ENCODE peak calls at places on chromosome 2, in nine cellular contexts. U is transverse colon; I is dorsolateral prefrontal cortex; G is A549; E is HL-60; L is left lung; A is cardiac muscle cell; O is hepatocyte; H is CD8-positive, alpha-beta T cell. B is an unnamed sample.

GRCh38 chr2:71327916-71328315 is 3.7 kb upstream of the ZNF638 start:
- DNase-seq in U (peak; percentile 51), I (no peak), G (no peak), E (no peak), L (no peak), A (no peak), O (peak; percentile 8), H (no peak), B (no peak)

GRCh38 chr2:237695201-237695780 is 67.9 kb downstream of the LRRFIP1 start:
- DNase-seq in U (no peak), I (no peak), G (peak; percentile 84), E (peak; percentile 67), L (no peak), A (peak; percentile 68), O (peak; percentile 40), H (peak; percentile 47), B (no peak)

GRCh38 chr2:111231532-111232252 is 111.0 kb downstream of the BCL2L11 start:
- DNase-seq in U (no peak), I (no peak), G (no peak), E (no peak), L (no peak), A (no peak), O (no peak), H (no peak), B (no peak)

GRCh38 chr2:102841107-102841840 is 79.4 kb downstream of the TMEM182 start:
- DNase-seq in U (peak; percentile 34), I (peak; percentile 65), G (peak; percentile 55), E (peak; percentile 62), L (peak; percentile 40), A (peak; percentile 70), O (peak; percentile 79), H (no peak), B (peak; percentile 41)

GRCh38 chr2:232696609-232697058 is 497 bp upstream of the GIGYF2 start:
- DNase-seq in U (no peak), I (no peak), G (no peak), E (no peak), L (no peak), A (no peak), O (no peak), H (no peak), B (no peak)

GRCh38 chr2:24181849-24182248 is 7.0 kb downstream of the FAM228A start:
- DNase-seq in U (no peak), I (no peak), G (no peak), E (no peak), L (no peak), A (no peak), O (no peak), H (no peak), B (no peak)

GRCh38 chr2:135052997-135053474 is 944 bp downstream of the RAB3GAP1 start:
- DNase-seq in U (no peak), I (no peak), G (no peak), E (no peak), L (no peak), A (no peak), O (no peak), H (no peak), B (peak; percentile 45)

GRCh38 chr2:199704358-199705238 is 146.4 kb downstream of the FTCDNL1 start:
- DNase-seq in U (peak; percentile 52), I (no peak), G (peak; percentile 52), E (peak; percentile 75), L (no peak), A (peak; percentile 21), O (peak; percentile 44), H (no peak), B (no peak)

GRCh38 chr2:118016911-118017310 is 3.0 kb upstream of the CCDC93 start:
- DNase-seq in U (no peak), I (no peak), G (no peak), E (peak; percentile 81), L (peak; percentile 51), A (no peak), O (no peak), H (no peak), B (peak; percentile 49)

GRCh38 chr2:129870646-129871335 is 108.7 kb upstream of the RAB6C start:
- DNase-seq in U (no peak), I (no peak), G (no peak), E (no peak), L (no peak), A (peak; percentile 19), O (no peak), H (no peak), B (no peak)

GRCh38 chr2:178761759-178762371 is 45.4 kb downstream of the TTN start:
- DNase-seq in U (no peak), I (no peak), G (peak; percentile 58), E (peak; percentile 22), L (no peak), A (peak; percentile 61), O (peak; percentile 77), H (no peak), B (no peak)

GRCh38 chr2:168323456-168324058 is 76.2 kb upstream of the STK39 start:
- DNase-seq in U (no peak), I (no peak), G (no peak), E (no peak), L (no peak), A (peak; percentile 25), O (no peak), H (no peak), B (no peak)

GRCh38 chr2:207245526-207245925 is 79.8 kb upstream of the KLF7 start:
- DNase-seq in U (no peak), I (no peak), G (no peak), E (no peak), L (no peak), A (no peak), O (no peak), H (no peak), B (no peak)

GRCh38 chr2:238105506-238106338 is 5.6 kb downstream of the ESPNL start:
- DNase-seq in U (peak; percentile 6), I (no peak), G (no peak), E (no peak), L (peak; percentile 27), A (no peak), O (no peak), H (no peak), B (no peak)

GRCh38 chr2:239892480-239893235 is 132.5 kb downstream of the NDUFA10 start:
- DNase-seq in U (no peak), I (no peak), G (no peak), E (no peak), L (no peak), A (no peak), O (no peak), H (peak; percentile 27), B (no peak)

GRCh38 chr2:174007010-174007409 is 41.8 kb upstream of the SP3 start:
- DNase-seq in U (no peak), I (no peak), G (no peak), E (no peak), L (no peak), A (no peak), O (no peak), H (no peak), B (no peak)

GRCh38 chr2:85088921-85089320 is 44.3 kb upstream of the TCF7L1 start:
- DNase-seq in U (no peak), I (no peak), G (no peak), E (no peak), L (no peak), A (no peak), O (no peak), H (no peak), B (no peak)

GRCh38 chr2:139790807-139791206 is 1010.6 kb upstream of the NXPH2 start:
- DNase-seq in U (no peak), I (no peak), G (peak; percentile 36), E (no peak), L (no peak), A (peak; percentile 57), O (peak; percentile 39), H (no peak), B (no peak)

GRCh38 chr2:56474412-56475158 is 290.8 kb downstream of the CCDC85A start:
- DNase-seq in U (no peak), I (no peak), G (peak; percentile 5), E (no peak), L (no peak), A (peak; percentile 14), O (peak; percentile 51), H (no peak), B (no peak)

GRCh38 chr2:236351966-236352525 is 87.8 kb upstream of the ASB18 start:
- DNase-seq in U (no peak), I (no peak), G (no peak), E (no peak), L (no peak), A (no peak), O (no peak), H (no peak), B (no peak)

GRCh38 chr2:17736989-17737388 is 16.6 kb downstream of the SMC6 start:
- DNase-seq in U (no peak), I (no peak), G (no peak), E (no peak), L (no peak), A (peak; percentile 61), O (no peak), H (no peak), B (no peak)

GRCh38 chr2:187165936-187166335 is 282.1 kb downstream of the CALCRL start:
- DNase-seq in U (no peak), I (no peak), G (no peak), E (no peak), L (no peak), A (peak; percentile 2), O (no peak), H (no peak), B (no peak)
- H3K27ac ChIP-seq in U (no peak overlapping the region), I (no peak overlapping the region), G (no peak overlapping the region), E (no peak overlapping the region), L (no peak overlapping the region), A (no peak overlapping the region), O (no peak overlapping the region), H (no peak overlapping the region), B (no peak overlapping the region)

GRCh38 chr2:64067326-64067725 is 48.1 kb upstream of the VPS54 start:
- DNase-seq in U (no peak), I (no peak), G (no peak), E (no peak), L (no peak), A (no peak), O (no peak), H (no peak), B (no peak)
- TF ChIP-seq CTCF in U (no peak), I (no peak), G (no peak), E (no peak), L (no peak), A (no peak), O (no peak), H (no peak), B (no peak)

DNA sequence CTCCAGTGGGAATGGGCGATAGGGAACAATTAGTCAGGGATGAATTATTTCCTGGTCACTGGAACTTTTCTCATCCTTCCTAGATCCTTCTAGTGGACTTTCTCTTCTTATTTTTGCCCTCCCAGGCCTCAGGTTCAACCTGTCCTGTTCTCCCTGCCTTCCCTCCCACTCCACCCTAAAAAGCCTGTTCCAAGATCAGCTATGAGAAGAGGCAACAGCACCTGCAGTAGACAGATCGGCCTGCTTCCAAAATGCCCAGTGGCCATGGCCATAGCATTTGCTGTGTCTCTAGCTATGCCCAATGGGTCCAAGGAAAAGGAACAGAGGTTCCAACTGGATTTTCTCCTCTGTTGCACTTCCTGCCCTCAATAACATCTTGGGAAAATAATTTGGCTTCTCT is 16.5 kb upstream of the KCNF1 start:
- DNase-seq in U (no peak), I (no peak), G (no peak), E (no peak), L (no peak), A (no peak), O (no peak), H (no peak), B (no peak)
- H3K4me3 ChIP-seq in U (no peak overlapping the region), I (no peak overlapping the region), G (no peak overlapping the region), E (no peak overlapping the region), L (no peak overlapping the region), A (no peak overlapping the region), O (no peak overlapping the region), H (no peak overlapping the region), B (no peak overlapping the region)

GRCh38 chr2:157394928-157395327 is 49.0 kb downstream of the CYTIP start:
- DNase-seq in U (no peak), I (no peak), G (no peak), E (no peak), L (no peak), A (no peak), O (no peak), H (no peak), B (no peak)
- H3K27ac ChIP-seq in U (peak overlapping the region; percentile 71), I (no peak overlapping the region), G (no peak overlapping the region), E (no peak overlapping the region), L (no peak overlapping the region), A (no peak overlapping the region), O (peak overlapping the region; percentile 58), H (no peak overlapping the region), B (no peak overlapping the region)

B was measured in lower lobe of right lung.